ENCODE peak calls at places on chromosomes 6 and 20, in seven cellular contexts. G is GM23248; Q is CD8-positive, alpha-beta memory T cell; C is A673; I is SK-N-SH; L is mucosa of descending colon; A is psoas muscle. F is an unnamed sample.
A peak's percentile ranks its signal among the peaks of the same experiment; 100 is the strongest.

GRCh38 chr6:144285548-144285797 is 338 bp downstream of the UTRN start:
- DNase-seq in G (no peak), Q (no peak), C (no peak), I (peak; percentile 8), L (no peak), A (no peak), F (no peak)

GRCh38 chr6:20866940-20867630 is 332.8 kb downstream of the CDKAL1 start:
- DNase-seq in G (no peak), Q (no peak), C (no peak), I (no peak), L (no peak), A (no peak), F (no peak)

GRCh38 chr20:45592574-45593189 is 13.6 kb upstream of the WFDC8 start:
- DNase-seq in G (peak; percentile 62), Q (no peak), C (peak; percentile 82), I (peak; percentile 33), L (no peak), A (no peak), F (no peak)

GRCh38 chr6:6966569-6966968 is 141.2 kb upstream of the RREB1 start:
- DNase-seq in G (no peak), Q (no peak), C (no peak), I (no peak), L (no peak), A (no peak), F (no peak)

GRCh38 chr6:7048859-7049258 is 58.9 kb upstream of the RREB1 start:
- DNase-seq in G (no peak), Q (no peak), C (no peak), I (no peak), L (no peak), A (no peak), F (no peak)

GRCh38 chr6:115618311-115618710 is 442.4 kb downstream of the FRK start:
- DNase-seq in G (no peak), Q (no peak), C (no peak), I (no peak), L (no peak), A (no peak), F (no peak)

GRCh38 chr6:142334294-142334693 is 32.5 kb downstream of the ADGRG6 start:
- DNase-seq in G (no peak), Q (no peak), C (no peak), I (no peak), L (no peak), A (no peak), F (no peak)

GRCh38 chr20:57180954-57181353 is 85.5 kb downstream of the BMP7 start:
- DNase-seq in G (no peak), Q (no peak), C (no peak), I (no peak), L (no peak), A (no peak), F (no peak)

GRCh38 chr6:4369616-4370015 is 234.2 kb upstream of the ECI2 start:
- DNase-seq in G (peak; percentile 87), Q (no peak), C (no peak), I (no peak), L (no peak), A (no peak), F (no peak)

GRCh38 chr6:40755046-40755681 is 168.0 kb upstream of the LRFN2 start:
- DNase-seq in G (peak; percentile 87), Q (no peak), C (no peak), I (peak; percentile 29), L (no peak), A (no peak), F (no peak)

GRCh38 chr20:2984956-2985661 is 58.3 kb upstream of the GNRH2 start:
- DNase-seq in G (peak; percentile 83), Q (no peak), C (peak; percentile 12), I (no peak), L (no peak), A (no peak), F (no peak)

GRCh38 chr20:53658327-53658726 is 64.7 kb upstream of the ZNF217 start:
- DNase-seq in G (no peak), Q (no peak), C (no peak), I (no peak), L (no peak), A (no peak), F (no peak)

GRCh38 chr20:60137657-60138245 is 179.5 kb downstream of the CDH26 start:
- DNase-seq in G (peak; percentile 48), Q (no peak), C (peak; percentile 80), I (no peak), L (peak; percentile 41), A (no peak), F (no peak)

GRCh38 chr6:78749326-78749725 is 118.0 kb upstream of the IRAK1BP1 start:
- DNase-seq in G (peak; percentile 45), Q (no peak), C (no peak), I (no peak), L (no peak), A (no peak), F (no peak)

GRCh38 chr6:78744144-78744543 is 123.2 kb upstream of the IRAK1BP1 start:
- DNase-seq in G (no peak), Q (no peak), C (no peak), I (no peak), L (no peak), A (no peak), F (no peak)

GRCh38 chr6:78746457-78746856 is 120.9 kb upstream of the IRAK1BP1 start:
- DNase-seq in G (peak; percentile 62), Q (no peak), C (peak; percentile 9), I (no peak), L (no peak), A (no peak), F (no peak)
- H3K9me3 ChIP-seq in G (peaks cover 4% of the 10 kb centered on the region), Q (no peaks in the 10 kb centered on the region), C (peaks cover 20% of the 10 kb centered on the region), I (peaks cover 7% of the 10 kb centered on the region), L (peaks cover 23% of the 10 kb centered on the region), A (peaks cover 24% of the 10 kb centered on the region), F (peaks cover 2% of the 10 kb centered on the region)

GRCh38 chr6:14359438-14359837 is 241.9 kb downstream of the CD83 start:
- DNase-seq in G (no peak), Q (no peak), C (no peak), I (no peak), L (no peak), A (no peak), F (no peak)

GRCh38 chr6:14361956-14362587 is 244.5 kb downstream of the CD83 start:
- DNase-seq in G (no peak), Q (no peak), C (no peak), I (no peak), L (no peak), A (no peak), F (no peak)

GRCh38 chr6:14360565-14360964 is 243.0 kb downstream of the CD83 start:
- DNase-seq in G (no peak), Q (no peak), C (no peak), I (no peak), L (no peak), A (no peak), F (no peak)

GRCh38 chr6:14365393-14365792 is 247.8 kb downstream of the CD83 start:
- DNase-seq in G (peak; percentile 61), Q (no peak), C (no peak), I (no peak), L (no peak), A (no peak), F (no peak)

DNA sequence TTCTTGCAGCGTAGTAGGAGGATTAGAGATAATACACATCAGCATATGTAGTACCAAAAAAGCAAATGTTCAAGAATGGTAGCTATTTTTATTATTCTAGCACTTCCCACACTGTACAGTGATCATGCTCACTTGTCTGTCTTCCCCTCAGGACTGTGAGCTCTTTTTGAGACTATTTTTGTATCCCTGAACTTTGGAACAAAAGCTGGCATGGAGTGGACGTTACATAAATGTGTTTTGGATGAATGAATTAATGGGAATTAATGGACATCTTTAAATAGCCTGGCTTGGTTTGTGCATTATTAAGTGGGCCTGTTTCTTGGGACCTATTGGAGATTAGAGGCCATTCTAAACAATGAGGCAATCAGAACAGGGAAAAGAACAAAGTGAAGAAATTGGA is 243.7 kb downstream of the CD83 start:
- DNase-seq in G (no peak), Q (no peak), C (no peak), I (no peak), L (no peak), A (no peak), F (no peak)
- H3K9me3 ChIP-seq in G (no peaks in the 10 kb centered on the region), Q (no peaks in the 10 kb centered on the region), C (no peaks in the 10 kb centered on the region), I (no peaks in the 10 kb centered on the region), L (no peaks in the 10 kb centered on the region), A (no peaks in the 10 kb centered on the region), F (no peaks in the 10 kb centered on the region)

GRCh38 chr6:107354470-107354869 is 104.9 kb downstream of the PDSS2 start:
- DNase-seq in G (no peak), Q (no peak), C (no peak), I (no peak), L (no peak), A (no peak), F (no peak)

GRCh38 chr6:107355659-107356058 is 103.7 kb downstream of the PDSS2 start:
- DNase-seq in G (no peak), Q (no peak), C (no peak), I (no peak), L (no peak), A (peak; percentile 64), F (no peak)

GRCh38 chr6:107357842-107358241 is 101.5 kb downstream of the PDSS2 start:
- DNase-seq in G (no peak), Q (no peak), C (no peak), I (no peak), L (no peak), A (no peak), F (no peak)

GRCh38 chr6:107348224-107348623 is 111.1 kb downstream of the PDSS2 start:
- DNase-seq in G (peak; percentile 24), Q (no peak), C (no peak), I (no peak), L (no peak), A (no peak), F (no peak)

GRCh38 chr6:107353773-107354382 is 105.5 kb downstream of the PDSS2 start:
- DNase-seq in G (no peak), Q (no peak), C (no peak), I (no peak), L (no peak), A (no peak), F (no peak)
- H3K9me3 ChIP-seq in G (no peaks in the 10 kb centered on the region), Q (no peaks in the 10 kb centered on the region), C (no peaks in the 10 kb centered on the region), I (no peaks in the 10 kb centered on the region), L (no peaks in the 10 kb centered on the region), A (no peaks in the 10 kb centered on the region), F (no peaks in the 10 kb centered on the region)

GRCh38 chr20:56158489-56158888 is 90.0 kb upstream of the MC3R start:
- DNase-seq in G (no peak), Q (no peak), C (no peak), I (no peak), L (no peak), A (no peak), F (no peak)

GRCh38 chr20:56157530-56158203 is 90.9 kb upstream of the MC3R start:
- DNase-seq in G (no peak), Q (no peak), C (no peak), I (no peak), L (no peak), A (no peak), F (no peak)

GRCh38 chr20:56155625-56156024 is 92.9 kb upstream of the MC3R start:
- DNase-seq in G (no peak), Q (no peak), C (no peak), I (no peak), L (no peak), A (no peak), F (no peak)

GRCh38 chr20:56163806-56164205 is 84.7 kb upstream of the MC3R start:
- DNase-seq in G (no peak), Q (no peak), C (no peak), I (no peak), L (no peak), A (no peak), F (no peak)

GRCh38 chr20:56160956-56161355 is 87.6 kb upstream of the MC3R start:
- DNase-seq in G (no peak), Q (no peak), C (no peak), I (no peak), L (no peak), A (no peak), F (no peak)
- H3K9me3 ChIP-seq in G (no peaks in the 10 kb centered on the region), Q (no peaks in the 10 kb centered on the region), C (no peaks in the 10 kb centered on the region), I (no peaks in the 10 kb centered on the region), L (no peaks in the 10 kb centered on the region), A (no peaks in the 10 kb centered on the region), F (no peaks in the 10 kb centered on the region)